ENCODE peak calls at places on chromosomes 7 and 10, in seven cellular contexts. L is transverse colon, U is uterus, A is testis, H is IMR-90, M is lower leg skin, S is HCT116. P is an unnamed sample.

GRCh38 chr10:132572545-132572937 is 35.0 kb downstream of the INPP5A start:
- DNase-seq in L (no peak), U (no peak), A (peak; percentile 47), H (peak; percentile 36), M (no peak), S (no peak), P (no peak)

GRCh38 chr10:123069271-123069670 is 60.5 kb downstream of the ACADSB start:
- DNase-seq in L (no peak), U (no peak), A (no peak), H (no peak), M (no peak), S (no peak), P (no peak)

GRCh38 chr10:49279015-49279880 is 19.7 kb upstream of the C10orf71 start:
- DNase-seq in L (no peak), U (no peak), A (no peak), H (no peak), M (peak; percentile 56), S (no peak), P (no peak)

GRCh38 chr7:94301024-94301588 is 93.6 kb upstream of the COL1A2 start:
- DNase-seq in L (peak; percentile 52), U (peak; percentile 80), A (peak; percentile 78), H (peak; percentile 98), M (peak; percentile 88), S (peak; percentile 79), P (peak; percentile 81)

GRCh38 chr10:24503627-24504320 is 219.9 kb downstream of the ARHGAP21 start:
- DNase-seq in L (peak; percentile 65), U (no peak), A (peak; percentile 67), H (peak; percentile 90), M (no peak), S (peak; percentile 48), P (peak; percentile 67)

GRCh38 chr10:110442746-110443145 is 55.0 kb upstream of the DUSP5 start:
- DNase-seq in L (no peak), U (no peak), A (no peak), H (no peak), M (peak; percentile 63), S (no peak), P (no peak)

GRCh38 chr10:74909665-74910064 is 83.3 kb downstream of the KAT6B start:
- DNase-seq in L (no peak), U (no peak), A (no peak), H (peak; percentile 27), M (no peak), S (no peak), P (no peak)

GRCh38 chr10:107576746-107577145 is 412.2 kb upstream of the SORCS1 start:
- DNase-seq in L (no peak), U (no peak), A (no peak), H (no peak), M (no peak), S (no peak), P (peak; percentile 15)

GRCh38 chr7:91465595-91466061 is 201.4 kb downstream of the FZD1 start:
- DNase-seq in L (no peak), U (no peak), A (no peak), H (no peak), M (no peak), S (no peak), P (no peak)

GRCh38 chr7:79897166-79897565 is 237.5 kb upstream of the GNAI1 start:
- DNase-seq in L (no peak), U (no peak), A (no peak), H (peak; percentile 34), M (no peak), S (no peak), P (no peak)

GRCh38 chr10:71981868-71982230 is 17.7 kb downstream of the CHST3 start:
- DNase-seq in L (no peak), U (no peak), A (no peak), H (no peak), M (no peak), S (no peak), P (no peak)

GRCh38 chr10:33211123-33211878 is 123.2 kb downstream of the NRP1 start:
- DNase-seq in L (no peak), U (peak; percentile 63), A (peak; percentile 22), H (peak; percentile 92), M (no peak), S (no peak), P (no peak)

GRCh38 chr10:132111871-132112341 is 46.2 kb downstream of the JAKMIP3 start:
- DNase-seq in L (no peak), U (peak; percentile 8), A (no peak), H (no peak), M (peak; percentile 82), S (no peak), P (no peak)

GRCh38 chr10:60130130-60130579 is 223.8 kb upstream of the CCDC6 start:
- DNase-seq in L (no peak), U (no peak), A (no peak), H (no peak), M (no peak), S (no peak), P (peak; percentile 44)

GRCh38 chr7:16849295-16850148 is 32.3 kb downstream of the AGR3 start:
- DNase-seq in L (no peak), U (no peak), A (no peak), H (no peak), M (no peak), S (no peak), P (no peak)

GRCh38 chr10:44995914-44996633 is 4.6 kb upstream of the ZNF22 start:
- DNase-seq in L (no peak), U (peak; percentile 66), A (peak; percentile 81), H (peak; percentile 71), M (peak; percentile 91), S (no peak), P (peak; percentile 85)

DNA sequence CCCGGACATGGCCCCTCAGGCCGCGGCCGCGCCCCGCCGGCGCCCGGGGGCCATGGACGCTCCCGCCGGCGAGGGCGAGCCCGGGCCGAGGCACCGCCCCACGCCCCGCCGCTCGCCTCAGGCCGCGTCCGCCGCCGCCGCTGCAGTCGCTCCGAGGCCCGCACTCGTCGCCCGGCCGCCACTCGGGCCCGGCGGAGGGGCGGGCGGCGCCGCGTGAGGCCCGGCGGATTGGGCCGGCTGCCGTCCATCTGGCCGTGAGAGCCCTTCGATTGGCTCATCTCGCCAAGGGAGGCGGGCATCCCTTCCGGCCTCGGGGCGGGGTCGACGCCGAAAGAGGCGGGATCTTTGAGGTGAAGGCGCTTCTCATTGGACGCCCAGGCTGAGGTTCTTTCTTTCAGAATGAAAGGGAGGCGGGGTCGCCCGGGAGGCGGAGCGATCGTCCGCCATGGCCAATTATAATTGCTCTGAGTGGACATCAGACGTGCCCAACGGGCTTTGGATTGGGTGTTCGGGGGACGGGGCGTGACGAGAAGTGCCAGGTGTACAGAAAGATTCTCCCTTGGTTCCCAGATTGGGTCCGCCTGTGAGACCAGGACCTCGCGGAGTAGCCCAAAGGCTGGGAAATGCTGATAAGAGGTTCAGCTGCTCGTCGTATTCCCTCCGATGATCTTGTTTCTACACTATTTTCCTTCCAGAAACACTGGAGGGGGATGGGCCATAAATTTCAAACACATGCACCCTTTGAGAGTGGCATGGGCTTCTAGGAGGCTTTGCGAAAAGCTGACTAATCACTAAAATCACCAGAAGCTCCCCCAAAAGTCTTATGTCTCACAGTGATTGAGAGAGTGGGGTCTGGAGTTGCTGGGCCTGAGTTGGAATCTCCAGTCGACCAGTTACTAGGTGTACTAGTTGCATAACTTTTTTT is at the start of gene GNA12:
- DNase-seq in L (peak; percentile 99), U (peak; percentile 99), A (peak; percentile 99), H (peak; percentile 98), M (peak; percentile 100), S (peak; percentile 97), P (peak; percentile 99)
- TF ChIP-seq POLR2A in L (no peak), U (peak; percentile 65), A (no peak), H (no peak), M (no peak), S (peak; percentile 68), P (peak; percentile 69)

DNA sequence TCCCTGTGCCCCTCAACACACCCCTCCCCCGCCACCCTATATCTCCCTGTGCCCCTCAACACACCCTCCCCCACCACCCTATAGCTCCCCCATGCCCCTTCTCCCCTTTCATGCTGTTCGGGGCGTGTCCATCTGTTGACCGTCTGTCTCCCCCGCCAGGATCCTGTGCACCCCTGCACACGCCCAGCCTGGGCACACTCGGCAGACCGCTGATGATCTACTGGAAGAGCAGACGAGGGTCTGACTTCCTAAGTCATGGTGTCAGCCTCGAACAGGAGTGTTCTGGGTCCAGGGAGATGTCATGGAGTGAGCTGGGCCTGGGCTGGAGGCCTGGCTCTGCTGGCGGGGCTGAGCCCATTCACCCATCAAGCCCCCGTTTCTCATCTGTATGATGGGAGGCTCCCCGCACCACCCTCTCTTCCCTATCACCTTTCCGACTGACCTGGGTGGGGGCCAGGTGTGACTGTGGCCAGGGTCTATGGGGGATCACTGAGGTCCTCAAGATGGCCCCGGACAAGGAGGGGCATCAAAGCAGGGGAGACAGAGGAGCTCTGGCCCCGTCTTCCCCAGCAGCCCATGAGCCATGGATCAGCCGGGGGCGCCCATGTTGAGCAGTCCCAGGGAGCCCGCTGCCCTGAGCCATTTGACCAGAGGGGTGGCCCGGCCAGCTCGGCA is 48.3 kb downstream of the PDGFA start:
- DNase-seq in L (no peak), U (no peak), A (no peak), H (no peak), M (no peak), S (no peak), P (no peak)
- H3K4me3 ChIP-seq in L (no peak overlapping the region), U (no peak overlapping the region), A (no peak overlapping the region), H (no peak overlapping the region), M (no peak overlapping the region), S (no peak overlapping the region), P (no peak overlapping the region)

GRCh38 chr7:127822822-127823508 is 171.0 kb downstream of the SND1 start:
- DNase-seq in L (no peak), U (no peak), A (no peak), H (no peak), M (no peak), S (peak; percentile 16), P (no peak)

GRCh38 chr7:127821146-127821545 is 169.2 kb downstream of the SND1 start:
- DNase-seq in L (no peak), U (no peak), A (no peak), H (no peak), M (no peak), S (no peak), P (no peak)

GRCh38 chr7:127828843-127829502 is 177.0 kb downstream of the SND1 start:
- DNase-seq in L (no peak), U (no peak), A (no peak), H (no peak), M (no peak), S (no peak), P (no peak)

GRCh38 chr7:127819975-127820778 is 168.2 kb downstream of the SND1 start:
- DNase-seq in L (no peak), U (no peak), A (no peak), H (peak; percentile 70), M (no peak), S (peak; percentile 6), P (no peak)

GRCh38 chr7:127824682-127825081 is 172.7 kb downstream of the SND1 start:
- DNase-seq in L (no peak), U (no peak), A (no peak), H (no peak), M (no peak), S (no peak), P (no peak)
- TF ChIP-seq POLR2A in L (no peak), U (no peak), A (no peak), H (no peak), M (no peak), S (no peak), P (no peak)

GRCh38 chr10:92506336-92506735 is 67.6 kb downstream of the IDE start:
- DNase-seq in L (no peak), U (no peak), A (no peak), H (no peak), M (no peak), S (no peak), P (no peak)
- H3K4me3 ChIP-seq in L (no peak overlapping the region), U (no peak overlapping the region), A (no peak overlapping the region), H (no peak overlapping the region), M (no peak overlapping the region), S (no peak overlapping the region), P (no peak overlapping the region)

P was measured in body of pancreas.